ENCODE peak calls at places on chromosomes 12 and 14, in four cellular contexts. U is Panc1, R is suprapubic skin, B is choroid plexus epithelial cell. C is an unnamed sample.

GRCh38 chr12:128808651-128809050 is 15.1 kb downstream of the SLC15A4 start:
- DNase-seq in U (no peak), R (peak), B (no peak), C (no peak)

GRCh38 chr12:80862606-80863005 is 75.1 kb downstream of the LIN7A start:
- DNase-seq in B (peak), R (no peak), U (no peak), C (peak)

GRCh38 chr12:57612711-57613426 is 1.6 kb downstream of the ARHGEF25 start:
- DNase-seq in R (peak), B (no peak), U (no peak), C (no peak)

GRCh38 chr14:75374911-75375310 is 52.9 kb upstream of the JDP2 start:
- DNase-seq in U (no peak), R (no peak), B (no peak), C (no peak)

GRCh38 chr12:11763760-11764520 is 114.5 kb downstream of the ETV6 start:
- DNase-seq in B (peak), U (no peak), R (no peak), C (peak)

GRCh38 chr14:104791425-104791824 is 4.1 kb downstream of the AKT1 start:
- DNase-seq in B (no peak), U (no peak), R (no peak), C (no peak)

GRCh38 chr12:25058012-25058411 is 109.1 kb upstream of the BCAT1 start:
- DNase-seq in R (no peak), B (no peak), U (no peak), C (no peak)

GRCh38 chr12:9742665-9743064 is 9.8 kb upstream of the CLECL1 start:
- DNase-seq in R (no peak), B (no peak), U (no peak), C (no peak)

GRCh38 chr12:127516467-127516866 is 750.5 kb upstream of the TMEM132C start:
- DNase-seq in R (no peak), B (peak), U (no peak), C (peak)

GRCh38 chr12:46964496-46965098 is 114.8 kb upstream of the PCED1B start:
- DNase-seq in B (peak), R (no peak), U (no peak), C (peak)
- H3K4me3 ChIP-seq in B (no peak), R (peak), U (no peak), C (no peak)

GRCh38 chr12:95070378-95070777 is 3.0 kb downstream of the NR2C1 start:
- DNase-seq in U (no peak), R (no peak), B (no peak), C (no peak)

GRCh38 chr12:95074766-95075165 is 1.3 kb upstream of the NR2C1 start:
- DNase-seq in U (no peak), B (peak), R (no peak), C (peak)

GRCh38 chr12:95072900-95073697 is at the start of gene NR2C1:
- DNase-seq in R (peak), U (peak), B (peak), C (peak)

GRCh38 chr12:95077341-95077740 is 3.9 kb upstream of the NR2C1 start:
- DNase-seq in R (no peak), B (no peak), U (no peak), C (peak)

GRCh38 chr12:95073698-95074520 is 491 bp upstream of the NR2C1 start:
- DNase-seq in U (no peak), R (no peak), B (no peak), C (no peak)
- TF ChIP-seq CTCF in U (peak), R (peak), B (peak), C (peak)

GRCh38 chr12:94173660-94174265 is 25.4 kb downstream of the PLXNC1 start:
- DNase-seq in R (no peak), U (no peak), B (peak), C (no peak)
- H3K4me3 ChIP-seq in R (no peak), U (no peak), B (no peak), C (no peak)

GRCh38 chr14:68817513-68818212 is 24.8 kb upstream of the ZFP36L1 start:
- DNase-seq in R (no peak), B (no peak), U (no peak), C (no peak)

GRCh38 chr14:68815288-68816182 is 22.7 kb upstream of the ZFP36L1 start:
- DNase-seq in U (no peak), B (no peak), R (no peak), C (no peak)

GRCh38 chr14:68816183-68816942 is 23.5 kb upstream of the ZFP36L1 start:
- DNase-seq in B (peak), R (peak), U (no peak), C (peak)

GRCh38 chr14:68819260-68819691 is 26.4 kb upstream of the ZFP36L1 start:
- DNase-seq in B (peak), U (no peak), R (no peak), C (peak)

DNA sequence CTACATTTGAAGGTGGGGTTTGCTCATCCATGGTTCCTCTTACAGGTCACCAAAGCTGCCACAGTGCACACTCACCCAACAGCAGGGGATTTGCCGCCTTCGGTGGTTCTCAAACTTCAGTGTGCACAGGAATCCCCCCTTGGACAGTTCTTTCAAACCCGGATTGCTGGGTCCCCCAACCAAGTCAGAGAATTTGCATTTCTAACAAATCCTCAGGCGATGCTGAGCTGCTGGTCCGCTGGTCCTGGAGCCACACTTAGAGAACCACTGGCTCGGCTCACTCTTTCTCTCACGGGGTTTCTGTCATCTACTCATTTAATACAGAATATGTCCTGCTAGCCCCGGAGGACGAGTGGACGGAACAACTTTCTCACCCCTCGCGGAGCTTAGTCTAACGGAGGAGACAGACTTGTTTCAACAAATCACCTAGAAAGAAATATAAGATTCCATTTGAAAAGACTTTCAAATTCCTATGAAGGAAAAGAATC is 24.1 kb upstream of the ZFP36L1 start:
- DNase-seq in B (no peak), R (no peak), U (no peak), C (no peak)
- TF ChIP-seq CTCF in B (no peak), R (no peak), U (peak), C (no peak)

GRCh38 chr14:73630009-73630780 is 14.6 kb upstream of the DNAL1 start:
- DNase-seq in U (no peak), B (no peak), R (no peak), C (no peak)

GRCh38 chr14:73633517-73634332 is 11.1 kb upstream of the DNAL1 start:
- DNase-seq in R (peak), B (peak), U (peak), C (peak)

GRCh38 chr14:73637830-73638229 is 7.0 kb upstream of the DNAL1 start:
- DNase-seq in B (no peak), R (no peak), U (no peak), C (no peak)

GRCh38 chr14:73634333-73634833 is 10.4 kb upstream of the DNAL1 start:
- DNase-seq in R (no peak), U (no peak), B (peak), C (peak)

GRCh38 chr14:73633115-73633514 is 11.7 kb upstream of the DNAL1 start:
- DNase-seq in R (no peak), B (no peak), U (no peak), C (no peak)
- H3K4me3 ChIP-seq in R (peak), B (no peak), U (peak), C (no peak)

GRCh38 chr14:78673845-78674244 is 503.7 kb downstream of the NRXN3 start:
- DNase-seq in B (no peak), R (no peak), U (no peak), C (no peak)
- TF ChIP-seq CTCF in B (no peak), R (no peak), U (no peak), C (no peak)

DNA sequence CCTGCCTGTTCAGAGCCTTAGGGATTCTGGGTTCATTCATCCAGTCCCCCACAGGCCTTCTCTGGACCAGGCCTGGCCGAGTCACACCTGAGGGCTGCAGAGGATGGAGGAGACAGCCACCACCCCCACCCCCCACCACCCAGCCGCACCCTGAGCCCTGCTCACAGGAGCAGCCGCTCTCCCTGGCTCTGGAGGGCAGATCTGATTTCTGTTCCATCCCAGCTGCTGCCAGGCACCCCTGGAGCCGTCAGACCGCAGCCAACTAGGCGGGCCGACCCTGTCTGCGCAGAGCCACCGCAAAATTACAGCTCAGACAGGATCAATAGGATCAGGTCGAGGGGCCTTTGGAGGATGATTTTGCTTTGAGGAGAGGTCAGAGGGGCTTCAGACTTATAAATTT is 154.6 kb upstream of the MYL2 start:
- DNase-seq in U (no peak), B (no peak), R (no peak), C (no peak)
- H3K4me3 ChIP-seq in U (no peak), B (no peak), R (no peak), C (no peak)

GRCh38 chr12:76738824-76739579 is 24.9 kb upstream of the ZDHHC17 start:
- DNase-seq in U (no peak), B (no peak), R (no peak), C (no peak)
- TF ChIP-seq CTCF in U (no peak), B (no peak), R (no peak), C (no peak)